ENCODE peak calls at places on chromosome 11, in eight cellular contexts. S, C, A, H, B, Q, I and K are unnamed samples. For H3K9me3, the result is how much of the 10 kb centered on the place peaks cover.

GRCh38 chr11:26283852-26284421 is 48.0 kb upstream of the ANO3 start:
- DNase-seq in B (no peak), H (no peak), S (no peak), Q (no peak), I (no peak), A (no peak), C (no peak), K (no peak)

GRCh38 chr11:111326824-111327223 is 28.5 kb downstream of the POU2AF3 start:
- DNase-seq in Q (no peak), B (no peak), I (no peak), C (no peak), A (no peak), S (no peak), H (no peak), K (no peak)

GRCh38 chr11:113806403-113806802 is 26.8 kb downstream of the CLDN25 start:
- DNase-seq in B (no peak), H (no peak), Q (peak), A (peak), S (peak), I (no peak), C (peak), K (no peak)

GRCh38 chr11:56404393-56404792 is 8.1 kb upstream of the OR5AL1 start:
- DNase-seq in I (no peak), B (no peak), S (no peak), A (no peak), Q (no peak), H (no peak), C (no peak), K (no peak)

GRCh38 chr11:72003776-72004171 is 5.1 kb downstream of the IL18BP start:
- DNase-seq in B (no peak), S (no peak), C (no peak), Q (no peak), I (no peak), H (no peak), A (no peak), K (peak)

GRCh38 chr11:112797653-112798293 is 163.4 kb upstream of the NCAM1 start:
- DNase-seq in S (peak), Q (peak), A (peak), I (no peak), C (no peak), B (no peak), H (no peak), K (no peak)

GRCh38 chr11:76768091-76769047 is 14.8 kb upstream of the TSKU start:
- DNase-seq in S (no peak), C (no peak), I (peak), Q (peak), H (no peak), B (peak), A (peak), K (peak)

GRCh38 chr11:102220728-102221467 is 96.4 kb upstream of the BIRC3 start:
- DNase-seq in B (no peak), H (no peak), I (no peak), S (no peak), C (no peak), Q (no peak), A (no peak), K (no peak)

GRCh38 chr11:38173671-38174070 is 1575.6 kb upstream of the RAG2 start:
- DNase-seq in I (no peak), H (no peak), C (no peak), S (no peak), Q (no peak), A (no peak), B (no peak), K (no peak)

GRCh38 chr11:8209208-8209807 is 40.5 kb upstream of the RIC3 start:
- DNase-seq in C (no peak), H (no peak), S (no peak), I (no peak), Q (no peak), A (peak), B (peak), K (no peak)

GRCh38 chr11:31487848-31488247 is 21.6 kb downstream of the IMMP1L start:
- DNase-seq in H (no peak), Q (peak), B (no peak), A (no peak), S (peak), I (peak), C (no peak), K (no peak)

GRCh38 chr11:72844356-72844755 is 30.1 kb downstream of the ATG16L2 start:
- DNase-seq in C (no peak), S (no peak), Q (no peak), H (no peak), B (no peak), A (no peak), I (no peak), K (no peak)

GRCh38 chr11:12897867-12898266 is 111.2 kb upstream of the RASSF10 start:
- DNase-seq in A (no peak), C (no peak), Q (no peak), B (no peak), H (peak), S (no peak), I (no peak), K (no peak)

GRCh38 chr11:128481135-128481534 is 106.2 kb downstream of the ETS1 start:
- DNase-seq in B (no peak), H (no peak), Q (no peak), S (no peak), A (no peak), C (no peak), I (no peak), K (no peak)

GRCh38 chr11:121634889-121635288 is 182.1 kb upstream of the SORL1-AS1 start:
- DNase-seq in B (no peak), S (no peak), I (peak), H (no peak), Q (no peak), A (peak), C (no peak), K (no peak)

GRCh38 chr11:1574256-1575242 is 2.5 kb upstream of the DUSP8 start:
- DNase-seq in S (no peak), I (peak), Q (peak), A (peak), H (no peak), B (peak), C (peak), K (peak)

GRCh38 chr11:120528749-120529148 is 17.2 kb downstream of the GRIK4 start:
- DNase-seq in C (no peak), I (no peak), S (no peak), A (no peak), H (no peak), B (no peak), Q (no peak), K (no peak)

GRCh38 chr11:63838150-63838681 is 694 bp upstream of the MARK2 start:
- DNase-seq in B (no peak), A (no peak), S (no peak), H (no peak), Q (no peak), C (no peak), I (no peak), K (no peak)

GRCh38 chr11:35083181-35084061 is 55.5 kb upstream of the CD44 start:
- DNase-seq in S (no peak), H (no peak), B (peak), A (peak), Q (peak), C (peak), I (peak), K (peak)

GRCh38 chr11:129067454-129067853 is 124.7 kb downstream of the ARHGAP32 start:
- DNase-seq in H (no peak), A (no peak), Q (no peak), S (no peak), I (no peak), C (no peak), B (no peak), K (no peak)

GRCh38 chr11:82507288-82507687 is 226.4 kb downstream of the FAM181B start:
- DNase-seq in Q (no peak), I (no peak), B (no peak), H (no peak), S (no peak), A (no peak), C (no peak), K (no peak)

GRCh38 chr11:777288-778255 is at the start of gene GATD1:
- DNase-seq in B (peak), C (peak), H (peak), I (peak), A (peak), Q (peak), S (peak), K (peak)

GRCh38 chr11:79902493-79902892 is 461.7 kb upstream of the TENM4 start:
- DNase-seq in B (no peak), A (no peak), S (no peak), H (no peak), Q (no peak), I (no peak), C (no peak), K (no peak)

DNA sequence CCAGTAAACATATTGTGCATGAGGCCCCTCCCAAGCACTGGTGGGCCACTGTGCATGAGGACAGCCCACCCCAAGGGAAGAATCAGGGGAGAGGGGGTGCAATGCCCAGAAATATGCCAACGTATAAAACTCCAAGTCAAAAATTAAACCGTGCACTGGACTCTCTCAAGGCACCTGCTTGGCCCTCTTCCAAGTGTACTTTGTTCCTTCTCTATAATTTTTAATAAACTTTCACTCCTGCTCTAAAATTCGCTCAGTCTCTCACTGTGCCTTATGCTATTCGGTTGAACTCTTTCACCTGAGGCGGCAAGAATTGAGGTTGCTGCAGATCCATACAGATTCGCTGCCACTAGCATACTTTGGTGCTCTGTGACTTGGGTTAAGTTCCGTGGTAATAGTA is 465.4 kb upstream of the TENM4 start:
- DNase-seq in B (no peak), I (no peak), A (no peak), C (no peak), Q (peak), H (no peak), S (no peak), K (no peak)
- H3K9me3 ChIP-seq in B (under half), I (under half), A (under half), C (under half), Q (under half), H (under half), S (under half), K (under half)

GRCh38 chr11:2643746-2644145 is 56.0 kb downstream of the KCNQ1OT1 start:
- DNase-seq in H (no peak), Q (no peak), B (no peak), I (no peak), A (no peak), S (no peak), C (no peak), K (no peak)

GRCh38 chr11:2647167-2647566 is 52.6 kb downstream of the KCNQ1OT1 start:
- DNase-seq in S (no peak), H (no peak), C (no peak), A (no peak), I (no peak), Q (no peak), B (no peak), K (no peak)

GRCh38 chr11:2644844-2645778 is 54.7 kb downstream of the KCNQ1OT1 start:
- DNase-seq in A (no peak), C (no peak), I (no peak), S (no peak), H (no peak), B (no peak), Q (no peak), K (no peak)

DNA sequence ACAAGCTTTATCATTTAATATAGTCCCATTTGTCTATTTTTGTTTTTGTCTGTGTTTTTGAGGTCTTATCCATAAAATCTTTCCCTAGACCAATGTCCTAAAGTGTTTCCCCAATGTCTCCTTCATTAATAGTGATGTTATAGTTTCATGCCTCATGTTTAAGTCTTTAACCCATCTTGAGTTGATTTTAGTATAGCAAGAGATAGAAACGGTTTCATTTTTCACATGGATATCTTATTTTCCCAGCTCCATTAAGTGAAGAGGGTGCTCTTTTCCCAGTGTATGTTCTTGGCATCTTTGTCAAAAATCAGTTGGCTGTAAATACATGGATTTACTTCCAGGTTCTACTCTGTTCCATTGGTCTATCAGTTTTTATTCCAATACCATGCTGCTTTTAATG is 58.2 kb downstream of the KCNQ1OT1 start:
- DNase-seq in H (no peak), S (no peak), B (no peak), A (no peak), C (no peak), I (no peak), Q (no peak), K (no peak)
- H3K9me3 ChIP-seq in H (under half), S (under half), B (half or more), A (half or more), C (half or more), I (under half), Q (under half), K (half or more)

GRCh38 chr11:65150513-65151271 is 16.4 kb upstream of the SYVN1 start:
- DNase-seq in H (peak), Q (peak), C (peak), I (no peak), S (no peak), A (peak), B (peak), K (peak)

GRCh38 chr11:65152157-65152556 is 17.8 kb upstream of the SYVN1 start:
- DNase-seq in Q (peak), C (no peak), A (no peak), I (no peak), S (no peak), B (no peak), H (no peak), K (no peak)

GRCh38 chr11:65148657-65149056 is 14.3 kb upstream of the SYVN1 start:
- DNase-seq in S (no peak), Q (no peak), A (peak), C (no peak), H (no peak), I (no peak), B (no peak), K (no peak)

GRCh38 chr11:65147352-65148075 is 13.2 kb upstream of the SYVN1 start:
- DNase-seq in Q (no peak), A (peak), I (no peak), H (no peak), S (no peak), B (no peak), C (no peak), K (no peak)

DNA sequence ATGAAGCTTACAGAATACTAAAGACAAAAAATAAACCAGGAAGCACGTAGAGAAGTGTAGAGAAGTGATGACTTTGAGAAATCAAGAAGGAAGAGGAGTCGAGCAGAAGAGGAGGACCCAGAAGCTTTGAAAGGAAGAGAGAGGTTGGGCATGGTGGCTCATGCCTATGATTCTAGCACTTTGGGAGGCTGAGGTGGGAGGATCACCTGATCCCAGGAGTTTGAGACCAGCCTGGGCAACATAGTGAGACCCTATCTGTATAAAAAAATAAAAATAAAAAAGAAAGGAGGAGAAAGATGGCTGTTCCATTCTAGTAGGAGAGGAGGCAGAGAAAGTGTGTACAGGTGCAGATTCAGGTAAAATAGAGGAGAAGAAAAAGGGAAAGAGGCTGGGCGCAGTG is 17.2 kb upstream of the SYVN1 start:
- DNase-seq in A (peak), B (no peak), C (no peak), Q (no peak), I (no peak), S (no peak), H (no peak), K (no peak)
- H3K9me3 ChIP-seq in A (under half), B (under half), C (under half), Q (under half), I (under half), S (under half), H (under half), K (under half)

DNA sequence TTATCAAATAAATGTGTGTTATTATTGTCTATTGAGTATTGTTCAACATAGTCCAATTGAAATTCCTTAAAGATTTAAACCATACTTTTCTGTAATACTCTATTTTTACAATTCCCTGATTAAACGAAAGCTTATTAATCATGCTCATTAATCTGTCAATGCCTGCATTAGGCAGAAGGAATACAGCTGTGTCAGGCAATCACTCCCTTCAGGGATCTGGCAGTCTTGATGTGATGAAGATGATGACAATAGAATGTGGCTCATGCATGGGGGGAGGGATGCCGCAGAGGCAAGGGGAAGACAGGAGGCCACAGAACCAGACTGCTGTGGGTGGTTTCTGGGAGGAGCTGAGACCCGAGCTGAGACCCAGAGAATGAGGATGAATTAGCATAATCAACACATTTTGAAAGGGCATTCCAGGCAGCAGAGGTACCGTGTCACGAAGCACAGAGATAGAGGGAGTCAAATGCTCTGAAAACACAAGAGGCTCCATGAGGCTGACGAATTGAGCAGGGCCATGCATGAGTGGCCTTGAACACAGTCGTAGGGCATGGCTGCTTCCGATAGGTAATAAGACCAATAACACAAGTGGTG is 1075.5 kb downstream of the OPCML start:
- DNase-seq in I (no peak), C (no peak), A (peak), S (peak), B (no peak), H (no peak), Q (no peak), K (no peak)
- H3K9me3 ChIP-seq in I (under half), C (under half), A (under half), S (under half), B (under half), H (under half), Q (under half), K (under half)

DNA sequence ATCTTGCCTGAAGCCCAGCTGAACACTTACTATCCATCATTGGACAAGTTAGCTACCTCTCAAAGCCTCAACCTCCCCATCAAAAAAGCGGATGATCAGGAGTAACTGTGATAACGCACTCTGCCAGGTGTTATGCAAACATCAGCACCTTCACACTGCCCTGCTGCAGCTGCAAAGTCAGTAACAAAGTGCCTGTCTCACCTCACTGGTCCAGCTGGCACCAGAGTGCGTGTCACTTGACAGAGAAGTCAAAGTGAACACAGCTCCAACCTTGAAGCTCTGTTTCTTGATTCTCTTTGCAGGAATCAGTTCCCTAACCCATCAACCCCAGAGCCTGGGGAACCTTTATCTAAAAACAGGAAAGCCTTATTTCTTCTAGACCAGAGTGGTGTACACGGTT is 413.6 kb downstream of the CTTN start:
- DNase-seq in C (no peak), B (no peak), I (no peak), H (no peak), A (no peak), Q (no peak), S (no peak), K (no peak)
- H3K9me3 ChIP-seq in C (under half), B (under half), I (under half), H (under half), A (under half), Q (under half), S (under half), K (under half)

GRCh38 chr11:70713436-70713835 is 315.1 kb downstream of the CTTN start:
- DNase-seq in B (no peak), I (no peak), C (no peak), S (no peak), A (no peak), Q (no peak), H (no peak), K (no peak)
- H3K9me3 ChIP-seq in B (under half), I (under half), C (under half), S (under half), A (under half), Q (under half), H (under half), K (under half)

GRCh38 chr11:92180664-92181251 is 43.9 kb upstream of the FAT3 start:
- DNase-seq in A (peak), H (no peak), S (no peak), B (no peak), C (no peak), I (no peak), Q (no peak), K (no peak)
- H3K9me3 ChIP-seq in A (under half), H (under half), S (under half), B (under half), C (under half), I (under half), Q (under half), K (under half)

GRCh38 chr11:2650343-2650867 is 49.4 kb downstream of the KCNQ1OT1 start:
- DNase-seq in I (no peak), Q (no peak), C (no peak), H (no peak), S (no peak), B (no peak), A (no peak), K (no peak)

GRCh38 chr11:2649400-2649799 is 50.4 kb downstream of the KCNQ1OT1 start:
- DNase-seq in C (no peak), A (no peak), H (no peak), B (no peak), S (no peak), I (no peak), Q (no peak), K (no peak)

GRCh38 chr11:2647953-2648352 is 51.8 kb downstream of the KCNQ1OT1 start:
- DNase-seq in A (no peak), S (no peak), B (no peak), I (no peak), Q (no peak), C (no peak), H (no peak), K (no peak)

GRCh38 chr11:2649848-2650247 is 49.9 kb downstream of the KCNQ1OT1 start:
- DNase-seq in H (no peak), B (no peak), A (no peak), Q (no peak), S (no peak), I (no peak), C (no peak), K (no peak)

DNA sequence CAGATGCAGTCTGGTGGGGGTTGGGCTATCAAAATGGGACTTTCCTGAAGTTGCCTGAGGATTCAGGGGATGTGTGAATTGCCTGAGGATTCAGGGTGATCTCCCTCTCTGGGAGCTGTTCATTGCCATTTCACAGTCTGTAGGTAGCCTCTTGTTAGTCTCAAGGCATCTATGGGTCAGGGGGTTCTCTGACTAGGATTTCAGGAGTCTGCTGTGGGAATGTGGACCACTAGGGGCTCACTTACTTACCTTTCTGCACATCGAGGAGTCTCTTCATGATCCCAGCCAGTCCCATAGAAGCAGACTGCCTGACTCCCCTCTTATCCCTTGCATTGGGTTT is 54.0 kb downstream of the KCNQ1OT1 start:
- DNase-seq in S (no peak), A (no peak), H (no peak), B (no peak), I (no peak), C (no peak), Q (no peak), K (no peak)
- H3K9me3 ChIP-seq in S (half or more), A (half or more), H (under half), B (half or more), I (half or more), C (half or more), Q (under half), K (half or more)